ENCODE peak calls at places on chromosomes 16 and 17, in eight cellular contexts. One of them, this sample, is unnamed. For H3K4me1, the result is how much of the 10 kb centered on the place peaks cover.

GRCh38 chr17:49015924-49016774 is 19.0 kb downstream of the IGF2BP1 start:
- DNase-seq in DND-41: no peak
- DNase-seq in PC-9: no peak
- DNase-seq in CD8-positive, alpha-beta T cell: no peak
- DNase-seq in IMR-90: peak
- DNase-seq in Peyer's patch: no peak
- DNase-seq in psoas muscle: no peak
- DNase-seq in cardiac muscle cell: peak
- DNase-seq in this sample: no peak

GRCh38 chr16:76081936-76082335 is 195.3 kb upstream of the CNTNAP4 start:
- DNase-seq in DND-41: no peak
- DNase-seq in PC-9: no peak
- DNase-seq in CD8-positive, alpha-beta T cell: no peak
- DNase-seq in IMR-90: no peak
- DNase-seq in Peyer's patch: no peak
- DNase-seq in psoas muscle: no peak
- DNase-seq in cardiac muscle cell: no peak
- DNase-seq in this sample: no peak

GRCh38 chr16:55991843-55992242 is 116.7 kb upstream of the CES5A start:
- DNase-seq in DND-41: no peak
- DNase-seq in PC-9: no peak
- DNase-seq in CD8-positive, alpha-beta T cell: no peak
- DNase-seq in IMR-90: no peak
- DNase-seq in Peyer's patch: no peak
- DNase-seq in psoas muscle: no peak
- DNase-seq in cardiac muscle cell: no peak
- DNase-seq in this sample: no peak

GRCh38 chr17:40862985-40863733 is 3.9 kb downstream of the KRT12 start:
- DNase-seq in DND-41: no peak
- DNase-seq in PC-9: no peak
- DNase-seq in CD8-positive, alpha-beta T cell: no peak
- DNase-seq in IMR-90: no peak
- DNase-seq in Peyer's patch: no peak
- DNase-seq in psoas muscle: no peak
- DNase-seq in cardiac muscle cell: peak
- DNase-seq in this sample: no peak

GRCh38 chr16:23137818-23138217 is 11.4 kb downstream of the USP31 start:
- DNase-seq in DND-41: no peak
- DNase-seq in PC-9: no peak
- DNase-seq in CD8-positive, alpha-beta T cell: no peak
- DNase-seq in IMR-90: no peak
- DNase-seq in Peyer's patch: no peak
- DNase-seq in psoas muscle: no peak
- DNase-seq in cardiac muscle cell: no peak
- DNase-seq in this sample: no peak

GRCh38 chr17:7241783-7242716 is at the start of gene GABARAP:
- DNase-seq in DND-41: peak
- DNase-seq in PC-9: peak
- DNase-seq in CD8-positive, alpha-beta T cell: peak
- DNase-seq in IMR-90: peak
- DNase-seq in Peyer's patch: peak
- DNase-seq in psoas muscle: peak
- DNase-seq in cardiac muscle cell: peak
- DNase-seq in this sample: peak

GRCh38 chr17:82242698-82242976 is 13.8 kb downstream of the SLC16A3 start:
- DNase-seq in DND-41: no peak
- DNase-seq in PC-9: no peak
- DNase-seq in CD8-positive, alpha-beta T cell: no peak
- DNase-seq in IMR-90: no peak
- DNase-seq in Peyer's patch: no peak
- DNase-seq in psoas muscle: peak
- DNase-seq in cardiac muscle cell: no peak
- DNase-seq in this sample: no peak

GRCh38 chr16:19912445-19913305 is 28.0 kb upstream of the GPRC5B start:
- DNase-seq in DND-41: no peak
- DNase-seq in PC-9: no peak
- DNase-seq in CD8-positive, alpha-beta T cell: no peak
- DNase-seq in IMR-90: peak
- DNase-seq in Peyer's patch: no peak
- DNase-seq in psoas muscle: no peak
- DNase-seq in cardiac muscle cell: peak
- DNase-seq in this sample: no peak

DNA sequence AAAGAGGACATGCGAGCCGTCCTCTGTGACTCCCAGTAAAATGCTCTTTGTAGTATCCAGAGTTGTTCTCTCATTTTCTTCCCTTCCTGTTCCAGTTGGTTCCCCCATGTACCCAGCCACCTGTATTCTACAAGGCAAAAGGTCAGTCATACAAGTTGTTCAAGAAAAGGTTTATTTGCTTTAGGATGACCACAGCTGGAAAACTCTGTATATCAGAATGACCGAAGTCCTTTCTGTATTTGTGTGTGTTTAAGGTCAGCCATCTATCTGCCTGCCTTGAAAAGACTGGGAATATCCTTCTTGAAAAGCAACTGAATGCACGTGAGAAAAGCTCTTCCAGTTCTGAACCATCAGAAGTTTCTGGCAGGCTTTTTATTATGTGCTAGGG is 8.4 kb downstream of the CCL16 start:
- DNase-seq in DND-41: no peak
- DNase-seq in PC-9: no peak
- DNase-seq in CD8-positive, alpha-beta T cell: no peak
- DNase-seq in IMR-90: no peak
- DNase-seq in Peyer's patch: no peak
- DNase-seq in psoas muscle: no peak
- DNase-seq in cardiac muscle cell: no peak
- DNase-seq in this sample: no peak
- H3K4me1 ChIP-seq in DND-41: under half
- H3K4me1 ChIP-seq in PC-9: under half
- H3K4me1 ChIP-seq in CD8-positive, alpha-beta T cell: under half
- H3K4me1 ChIP-seq in IMR-90: under half
- H3K4me1 ChIP-seq in Peyer's patch: under half
- H3K4me1 ChIP-seq in psoas muscle: under half
- H3K4me1 ChIP-seq in cardiac muscle cell: under half
- H3K4me1 ChIP-seq in this sample: under half

GRCh38 chr17:36721560-36722120 is 120.3 kb downstream of the MRM1 start:
- DNase-seq in DND-41: peak
- DNase-seq in PC-9: no peak
- DNase-seq in CD8-positive, alpha-beta T cell: no peak
- DNase-seq in IMR-90: peak
- DNase-seq in Peyer's patch: no peak
- DNase-seq in psoas muscle: no peak
- DNase-seq in cardiac muscle cell: no peak
- DNase-seq in this sample: no peak

GRCh38 chr17:36722903-36723263 is 121.5 kb downstream of the MRM1 start:
- DNase-seq in DND-41: no peak
- DNase-seq in PC-9: no peak
- DNase-seq in CD8-positive, alpha-beta T cell: no peak
- DNase-seq in IMR-90: no peak
- DNase-seq in Peyer's patch: no peak
- DNase-seq in psoas muscle: no peak
- DNase-seq in cardiac muscle cell: no peak
- DNase-seq in this sample: no peak

GRCh38 chr17:36720131-36720530 is 118.7 kb downstream of the MRM1 start:
- DNase-seq in DND-41: no peak
- DNase-seq in PC-9: no peak
- DNase-seq in CD8-positive, alpha-beta T cell: no peak
- DNase-seq in IMR-90: no peak
- DNase-seq in Peyer's patch: no peak
- DNase-seq in psoas muscle: no peak
- DNase-seq in cardiac muscle cell: no peak
- DNase-seq in this sample: no peak

GRCh38 chr17:36723459-36723858 is 122.1 kb downstream of the MRM1 start:
- DNase-seq in DND-41: no peak
- DNase-seq in PC-9: no peak
- DNase-seq in CD8-positive, alpha-beta T cell: no peak
- DNase-seq in IMR-90: no peak
- DNase-seq in Peyer's patch: no peak
- DNase-seq in psoas muscle: no peak
- DNase-seq in cardiac muscle cell: no peak
- DNase-seq in this sample: peak

DNA sequence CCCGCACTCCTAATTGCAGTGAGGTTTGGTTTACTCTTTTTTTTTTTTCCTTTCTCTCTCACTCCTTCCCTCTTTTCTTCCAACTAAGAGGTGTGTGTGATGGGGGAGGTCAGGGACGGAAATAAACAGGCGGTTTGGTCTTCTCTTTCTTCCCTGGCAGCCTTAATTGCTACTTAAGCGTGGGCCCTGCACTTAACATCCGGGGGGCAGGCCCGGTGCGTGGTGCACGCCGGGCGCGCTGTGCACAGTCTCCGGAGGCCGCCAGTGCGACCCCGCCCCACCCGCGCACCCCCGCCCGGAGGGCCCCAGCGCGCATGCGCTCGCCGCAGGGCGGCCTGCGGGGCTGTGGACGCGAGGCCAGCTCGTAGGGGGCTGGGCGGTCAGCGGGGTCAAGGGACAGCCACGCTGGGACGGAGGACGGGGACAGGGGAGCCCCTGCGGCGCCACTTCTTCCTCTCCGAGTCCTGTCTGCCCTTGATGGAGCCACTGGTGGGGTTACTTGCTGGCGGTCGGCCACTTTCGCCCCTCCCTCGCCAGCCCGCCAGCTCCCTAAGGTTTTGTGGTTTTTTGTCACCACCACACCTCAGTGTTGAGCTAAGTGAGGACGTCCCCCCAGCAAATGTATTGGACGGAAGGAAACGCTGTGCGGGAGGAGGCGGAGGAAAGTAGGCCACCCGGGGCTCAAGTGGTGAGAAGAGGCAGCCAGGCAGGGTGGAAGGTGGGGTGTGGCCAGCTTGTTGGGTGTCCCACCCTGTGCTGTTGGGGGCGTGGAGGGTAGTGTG is 120.9 kb downstream of the MRM1 start:
- DNase-seq in DND-41: peak
- DNase-seq in PC-9: no peak
- DNase-seq in CD8-positive, alpha-beta T cell: peak
- DNase-seq in IMR-90: peak
- DNase-seq in Peyer's patch: peak
- DNase-seq in psoas muscle: peak
- DNase-seq in cardiac muscle cell: peak
- DNase-seq in this sample: peak
- H3K27ac ChIP-seq in DND-41: peak
- H3K27ac ChIP-seq in PC-9: no peak
- H3K27ac ChIP-seq in CD8-positive, alpha-beta T cell: peak
- H3K27ac ChIP-seq in IMR-90: no peak
- H3K27ac ChIP-seq in Peyer's patch: peak
- H3K27ac ChIP-seq in psoas muscle: no peak
- H3K27ac ChIP-seq in cardiac muscle cell: peak
- H3K27ac ChIP-seq in this sample: peak

GRCh38 chr17:12070561-12070960 is 49.9 kb downstream of the MAP2K4 start:
- DNase-seq in DND-41: no peak
- DNase-seq in PC-9: no peak
- DNase-seq in CD8-positive, alpha-beta T cell: no peak
- DNase-seq in IMR-90: peak
- DNase-seq in Peyer's patch: no peak
- DNase-seq in psoas muscle: no peak
- DNase-seq in cardiac muscle cell: peak
- DNase-seq in this sample: no peak

GRCh38 chr17:12068946-12069345 is 48.3 kb downstream of the MAP2K4 start:
- DNase-seq in DND-41: no peak
- DNase-seq in PC-9: no peak
- DNase-seq in CD8-positive, alpha-beta T cell: no peak
- DNase-seq in IMR-90: peak
- DNase-seq in Peyer's patch: no peak
- DNase-seq in psoas muscle: no peak
- DNase-seq in cardiac muscle cell: no peak
- DNase-seq in this sample: no peak

GRCh38 chr17:12064395-12064794 is 43.7 kb downstream of the MAP2K4 start:
- DNase-seq in DND-41: no peak
- DNase-seq in PC-9: no peak
- DNase-seq in CD8-positive, alpha-beta T cell: no peak
- DNase-seq in IMR-90: no peak
- DNase-seq in Peyer's patch: no peak
- DNase-seq in psoas muscle: no peak
- DNase-seq in cardiac muscle cell: no peak
- DNase-seq in this sample: no peak

GRCh38 chr17:12062249-12062648 is 41.6 kb downstream of the MAP2K4 start:
- DNase-seq in DND-41: no peak
- DNase-seq in PC-9: no peak
- DNase-seq in CD8-positive, alpha-beta T cell: no peak
- DNase-seq in IMR-90: no peak
- DNase-seq in Peyer's patch: no peak
- DNase-seq in psoas muscle: no peak
- DNase-seq in cardiac muscle cell: no peak
- DNase-seq in this sample: no peak

DNA sequence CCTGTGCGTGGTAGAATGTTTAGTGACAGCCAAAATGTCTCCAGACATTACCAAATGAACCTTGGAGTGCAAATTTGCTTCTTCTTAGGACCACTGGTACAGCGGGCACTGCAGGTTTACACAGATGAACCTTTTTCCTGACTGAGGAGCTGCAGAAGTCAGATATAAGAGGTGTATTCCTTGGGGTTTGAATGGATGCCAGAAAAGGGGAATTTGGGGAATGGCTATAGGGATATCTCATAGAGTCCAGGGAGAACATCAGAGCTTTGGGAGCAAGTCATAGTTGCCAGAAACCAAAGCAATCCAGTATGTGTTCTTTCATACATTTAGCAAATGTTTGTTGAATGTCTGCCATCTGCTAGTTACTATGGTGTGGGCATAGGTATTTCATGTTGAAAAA is 46.7 kb downstream of the MAP2K4 start:
- DNase-seq in DND-41: no peak
- DNase-seq in PC-9: no peak
- DNase-seq in CD8-positive, alpha-beta T cell: no peak
- DNase-seq in IMR-90: no peak
- DNase-seq in Peyer's patch: no peak
- DNase-seq in psoas muscle: no peak
- DNase-seq in cardiac muscle cell: no peak
- DNase-seq in this sample: no peak
- H3K4me1 ChIP-seq in DND-41: under half
- H3K4me1 ChIP-seq in PC-9: under half
- H3K4me1 ChIP-seq in CD8-positive, alpha-beta T cell: under half
- H3K4me1 ChIP-seq in IMR-90: under half
- H3K4me1 ChIP-seq in Peyer's patch: under half
- H3K4me1 ChIP-seq in psoas muscle: under half
- H3K4me1 ChIP-seq in cardiac muscle cell: under half
- H3K4me1 ChIP-seq in this sample: under half

GRCh38 chr16:68760671-68761275 is 23.7 kb downstream of the CDH1 start:
- DNase-seq in DND-41: no peak
- DNase-seq in PC-9: peak
- DNase-seq in CD8-positive, alpha-beta T cell: no peak
- DNase-seq in IMR-90: peak
- DNase-seq in Peyer's patch: no peak
- DNase-seq in psoas muscle: no peak
- DNase-seq in cardiac muscle cell: peak
- DNase-seq in this sample: peak

GRCh38 chr16:68762996-68763756 is 26.1 kb downstream of the CDH1 start:
- DNase-seq in DND-41: no peak
- DNase-seq in PC-9: no peak
- DNase-seq in CD8-positive, alpha-beta T cell: no peak
- DNase-seq in IMR-90: no peak
- DNase-seq in Peyer's patch: no peak
- DNase-seq in psoas muscle: no peak
- DNase-seq in cardiac muscle cell: peak
- DNase-seq in this sample: no peak

GRCh38 chr16:68759062-68759461 is 22.0 kb downstream of the CDH1 start:
- DNase-seq in DND-41: no peak
- DNase-seq in PC-9: no peak
- DNase-seq in CD8-positive, alpha-beta T cell: no peak
- DNase-seq in IMR-90: no peak
- DNase-seq in Peyer's patch: no peak
- DNase-seq in psoas muscle: no peak
- DNase-seq in cardiac muscle cell: no peak
- DNase-seq in this sample: no peak

GRCh38 chr16:68768170-68768569 is 31.1 kb downstream of the CDH1 start:
- DNase-seq in DND-41: no peak
- DNase-seq in PC-9: no peak
- DNase-seq in CD8-positive, alpha-beta T cell: no peak
- DNase-seq in IMR-90: no peak
- DNase-seq in Peyer's patch: no peak
- DNase-seq in psoas muscle: no peak
- DNase-seq in cardiac muscle cell: no peak
- DNase-seq in this sample: no peak

GRCh38 chr16:68764866-68765265 is 27.8 kb downstream of the CDH1 start:
- DNase-seq in DND-41: no peak
- DNase-seq in PC-9: no peak
- DNase-seq in CD8-positive, alpha-beta T cell: no peak
- DNase-seq in IMR-90: no peak
- DNase-seq in Peyer's patch: no peak
- DNase-seq in psoas muscle: no peak
- DNase-seq in cardiac muscle cell: no peak
- DNase-seq in this sample: no peak
- H3K27ac ChIP-seq in DND-41: no peak
- H3K27ac ChIP-seq in PC-9: peak
- H3K27ac ChIP-seq in CD8-positive, alpha-beta T cell: no peak
- H3K27ac ChIP-seq in IMR-90: no peak
- H3K27ac ChIP-seq in Peyer's patch: no peak
- H3K27ac ChIP-seq in psoas muscle: no peak
- H3K27ac ChIP-seq in cardiac muscle cell: no peak
- H3K27ac ChIP-seq in this sample: no peak

This sample was measured in CD4-positive, CD25-positive, alpha-beta regulatory T cell.